ENCODE peak calls at places on chromosomes 6 and 20, in ten cellular contexts. One of them, this sample, is unnamed.

GRCh38 chr20:34181484-34181883 is 59.7 kb upstream of the ASIP start:
- DNase-seq in IMR-90: no peak
- DNase-seq in body of pancreas: no peak
- DNase-seq in A549: no peak
- DNase-seq in tibial nerve: no peak
- DNase-seq in adrenal gland: no peak
- DNase-seq in upper lobe of left lung: no peak
- DNase-seq in NB4: no peak
- DNase-seq in esophagus squamous epithelium: no peak
- DNase-seq in prostate gland: no peak
- DNase-seq in this sample: no peak

GRCh38 chr6:8180327-8181161 is 78.2 kb upstream of the EEF1E1 start:
- DNase-seq in IMR-90: peak
- DNase-seq in body of pancreas: no peak
- DNase-seq in A549: no peak
- DNase-seq in tibial nerve: no peak
- DNase-seq in adrenal gland: no peak
- DNase-seq in upper lobe of left lung: peak
- DNase-seq in NB4: peak
- DNase-seq in esophagus squamous epithelium: no peak
- DNase-seq in prostate gland: no peak
- DNase-seq in this sample: no peak

GRCh38 chr6:25010166-25010565 is 74.4 kb upstream of the RIPOR2 start:
- DNase-seq in IMR-90: no peak
- DNase-seq in body of pancreas: no peak
- DNase-seq in A549: no peak
- DNase-seq in tibial nerve: no peak
- DNase-seq in adrenal gland: no peak
- DNase-seq in upper lobe of left lung: no peak
- DNase-seq in NB4: no peak
- DNase-seq in esophagus squamous epithelium: no peak
- DNase-seq in prostate gland: no peak
- DNase-seq in this sample: no peak

GRCh38 chr6:40887079-40887822 is 151.8 kb downstream of the UNC5CL start:
- DNase-seq in IMR-90: no peak
- DNase-seq in body of pancreas: no peak
- DNase-seq in A549: no peak
- DNase-seq in tibial nerve: no peak
- DNase-seq in adrenal gland: no peak
- DNase-seq in upper lobe of left lung: no peak
- DNase-seq in NB4: no peak
- DNase-seq in esophagus squamous epithelium: no peak
- DNase-seq in prostate gland: no peak
- DNase-seq in this sample: no peak

GRCh38 chr20:46558511-46558959 is 8.1 kb upstream of the OCSTAMP start:
- DNase-seq in IMR-90: peak
- DNase-seq in body of pancreas: peak
- DNase-seq in A549: peak
- DNase-seq in tibial nerve: no peak
- DNase-seq in adrenal gland: peak
- DNase-seq in upper lobe of left lung: no peak
- DNase-seq in NB4: no peak
- DNase-seq in esophagus squamous epithelium: no peak
- DNase-seq in prostate gland: no peak
- DNase-seq in this sample: no peak

GRCh38 chr6:79605061-79605460 is 26.1 kb upstream of the SH3BGRL2 start:
- DNase-seq in IMR-90: peak
- DNase-seq in body of pancreas: no peak
- DNase-seq in A549: no peak
- DNase-seq in tibial nerve: no peak
- DNase-seq in adrenal gland: no peak
- DNase-seq in upper lobe of left lung: no peak
- DNase-seq in NB4: no peak
- DNase-seq in esophagus squamous epithelium: no peak
- DNase-seq in prostate gland: no peak
- DNase-seq in this sample: no peak

GRCh38 chr20:35448788-35449373 is 6.5 kb upstream of the CEP250 start:
- DNase-seq in IMR-90: no peak
- DNase-seq in body of pancreas: no peak
- DNase-seq in A549: no peak
- DNase-seq in tibial nerve: no peak
- DNase-seq in adrenal gland: no peak
- DNase-seq in upper lobe of left lung: no peak
- DNase-seq in NB4: no peak
- DNase-seq in esophagus squamous epithelium: no peak
- DNase-seq in prostate gland: no peak
- DNase-seq in this sample: no peak

GRCh38 chr6:107179004-107179403 is 63.7 kb upstream of the BEND3 start:
- DNase-seq in IMR-90: peak
- DNase-seq in body of pancreas: no peak
- DNase-seq in A549: no peak
- DNase-seq in tibial nerve: no peak
- DNase-seq in adrenal gland: no peak
- DNase-seq in upper lobe of left lung: no peak
- DNase-seq in NB4: peak
- DNase-seq in esophagus squamous epithelium: no peak
- DNase-seq in prostate gland: peak
- DNase-seq in this sample: peak

GRCh38 chr6:42199106-42199981 is 4.6 kb upstream of the GUCA1B start:
- DNase-seq in IMR-90: peak
- DNase-seq in body of pancreas: no peak
- DNase-seq in A549: no peak
- DNase-seq in tibial nerve: no peak
- DNase-seq in adrenal gland: no peak
- DNase-seq in upper lobe of left lung: no peak
- DNase-seq in NB4: no peak
- DNase-seq in esophagus squamous epithelium: no peak
- DNase-seq in prostate gland: no peak
- DNase-seq in this sample: peak

GRCh38 chr20:33865761-33866160 is 54.6 kb downstream of the CHMP4B start:
- DNase-seq in IMR-90: no peak
- DNase-seq in body of pancreas: no peak
- DNase-seq in A549: no peak
- DNase-seq in tibial nerve: no peak
- DNase-seq in adrenal gland: no peak
- DNase-seq in upper lobe of left lung: no peak
- DNase-seq in NB4: no peak
- DNase-seq in esophagus squamous epithelium: no peak
- DNase-seq in prostate gland: no peak
- DNase-seq in this sample: no peak

GRCh38 chr6:81929828-81930227 is 177.3 kb upstream of the TENT5A start:
- DNase-seq in IMR-90: peak
- DNase-seq in body of pancreas: no peak
- DNase-seq in A549: no peak
- DNase-seq in tibial nerve: no peak
- DNase-seq in adrenal gland: no peak
- DNase-seq in upper lobe of left lung: no peak
- DNase-seq in NB4: no peak
- DNase-seq in esophagus squamous epithelium: no peak
- DNase-seq in prostate gland: no peak
- DNase-seq in this sample: no peak

GRCh38 chr6:27684264-27685211 is 211.6 kb upstream of the ZNF184 start:
- DNase-seq in IMR-90: peak
- DNase-seq in body of pancreas: peak
- DNase-seq in A549: peak
- DNase-seq in tibial nerve: no peak
- DNase-seq in adrenal gland: no peak
- DNase-seq in upper lobe of left lung: peak
- DNase-seq in NB4: peak
- DNase-seq in esophagus squamous epithelium: no peak
- DNase-seq in prostate gland: no peak
- DNase-seq in this sample: peak

GRCh38 chr6:143394351-143394750 is 56.1 kb downstream of the ADAT2 start:
- DNase-seq in IMR-90: no peak
- DNase-seq in body of pancreas: no peak
- DNase-seq in A549: no peak
- DNase-seq in tibial nerve: no peak
- DNase-seq in adrenal gland: no peak
- DNase-seq in upper lobe of left lung: no peak
- DNase-seq in NB4: no peak
- DNase-seq in esophagus squamous epithelium: no peak
- DNase-seq in prostate gland: no peak
- DNase-seq in this sample: no peak

DNA sequence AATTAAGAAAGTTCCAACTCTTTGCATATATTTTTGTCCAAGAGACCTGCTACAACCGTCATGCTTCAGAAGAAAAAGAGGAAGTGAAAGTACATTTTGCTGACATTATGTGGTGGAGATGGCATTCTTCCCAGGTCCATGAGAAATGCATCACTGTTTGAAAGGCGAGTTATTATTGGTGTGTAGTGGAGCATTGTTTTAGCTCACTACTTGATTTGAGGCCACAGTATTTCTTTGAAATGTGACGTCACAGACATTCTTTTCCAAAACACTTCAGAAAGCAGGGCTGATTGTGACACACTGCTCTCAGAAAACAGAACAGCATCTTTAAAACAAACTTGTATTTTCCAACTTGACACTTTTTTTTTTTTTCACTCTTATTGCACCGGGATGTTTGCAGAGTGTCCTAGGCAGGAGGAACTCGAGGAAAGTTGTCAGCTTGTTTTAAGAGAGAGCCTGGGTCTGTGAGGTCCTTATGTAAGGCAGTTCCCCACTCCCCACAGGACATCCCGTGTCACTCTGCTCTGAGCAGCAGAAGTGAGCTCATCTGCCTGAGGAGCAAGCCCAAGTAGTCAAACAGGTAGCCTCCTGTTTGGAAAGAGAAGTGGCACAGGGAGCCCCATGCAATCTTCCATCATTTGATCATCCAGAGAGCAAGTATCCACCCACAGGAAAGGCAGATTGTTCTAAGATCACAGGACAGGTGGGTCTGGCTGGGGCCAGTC is 1.1 kb downstream of the SPTLC3 start:
- DNase-seq in IMR-90: peak
- DNase-seq in body of pancreas: peak
- DNase-seq in A549: no peak
- DNase-seq in tibial nerve: no peak
- DNase-seq in adrenal gland: peak
- DNase-seq in upper lobe of left lung: no peak
- DNase-seq in NB4: peak
- DNase-seq in esophagus squamous epithelium: no peak
- DNase-seq in prostate gland: peak
- DNase-seq in this sample: no peak
- TF ChIP-seq POLR2A in IMR-90: no peak
- TF ChIP-seq POLR2A in body of pancreas: no peak
- TF ChIP-seq POLR2A in A549: no peak
- TF ChIP-seq POLR2A in tibial nerve: no peak
- TF ChIP-seq POLR2A in adrenal gland: no peak
- TF ChIP-seq POLR2A in upper lobe of left lung: no peak
- TF ChIP-seq POLR2A in NB4: no peak
- TF ChIP-seq POLR2A in esophagus squamous epithelium: no peak
- TF ChIP-seq POLR2A in prostate gland: no peak
- TF ChIP-seq POLR2A in this sample: no peak

DNA sequence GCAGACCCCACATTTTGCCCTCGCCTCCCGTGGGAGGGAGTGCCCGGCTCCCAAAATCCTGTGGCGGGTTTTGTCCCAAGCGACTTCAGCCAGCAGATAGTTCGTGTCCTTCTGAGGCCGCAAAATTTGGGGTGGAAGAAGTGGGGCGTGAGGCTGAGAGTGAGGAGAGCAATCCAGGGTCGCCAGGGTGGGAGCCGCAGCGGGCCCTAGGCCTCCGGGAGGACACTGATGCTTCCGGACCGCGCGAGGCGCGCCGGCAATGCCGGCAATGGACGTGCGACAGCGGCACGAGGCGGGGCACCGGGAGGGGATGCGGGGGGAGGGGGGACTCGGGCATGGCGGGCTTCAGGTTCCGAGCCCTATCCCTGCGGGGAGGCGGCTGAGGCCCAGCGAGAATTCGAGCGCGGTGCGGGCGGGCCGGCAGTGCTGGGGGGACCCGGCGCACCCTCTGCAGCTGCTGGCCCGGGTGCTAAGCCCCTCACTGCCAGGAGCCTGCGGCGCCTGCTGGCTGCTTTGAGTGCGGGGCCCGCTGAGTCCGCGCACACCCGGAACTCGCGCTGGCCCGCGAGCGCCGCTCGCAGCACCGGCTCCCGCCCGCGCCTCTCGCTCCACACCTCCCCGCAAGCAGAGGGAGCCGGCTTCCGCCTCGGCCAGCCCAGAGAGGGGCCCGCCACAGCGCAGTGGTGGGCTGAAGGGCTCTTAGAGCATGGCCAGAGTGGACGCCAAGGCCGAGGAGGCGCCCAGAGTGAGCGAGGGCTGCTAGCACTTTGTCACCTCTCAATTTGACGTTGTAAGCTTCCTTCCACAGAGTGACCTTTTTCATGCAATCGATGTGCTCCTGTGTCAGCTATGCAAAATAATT is 143.8 kb downstream of the LPA start:
- DNase-seq in IMR-90: peak
- DNase-seq in body of pancreas: peak
- DNase-seq in A549: peak
- DNase-seq in tibial nerve: peak
- DNase-seq in adrenal gland: peak
- DNase-seq in upper lobe of left lung: peak
- DNase-seq in NB4: peak
- DNase-seq in esophagus squamous epithelium: no peak
- DNase-seq in prostate gland: peak
- DNase-seq in this sample: no peak
- TF ChIP-seq POLR2A in IMR-90: no peak
- TF ChIP-seq POLR2A in body of pancreas: peak
- TF ChIP-seq POLR2A in A549: peak
- TF ChIP-seq POLR2A in tibial nerve: no peak
- TF ChIP-seq POLR2A in adrenal gland: no peak
- TF ChIP-seq POLR2A in upper lobe of left lung: no peak
- TF ChIP-seq POLR2A in NB4: peak
- TF ChIP-seq POLR2A in esophagus squamous epithelium: no peak
- TF ChIP-seq POLR2A in prostate gland: no peak
- TF ChIP-seq POLR2A in this sample: no peak

GRCh38 chr6:30686908-30687658 is 638 bp upstream of the PPP1R18 start:
- DNase-seq in IMR-90: peak
- DNase-seq in body of pancreas: peak
- DNase-seq in A549: peak
- DNase-seq in tibial nerve: peak
- DNase-seq in adrenal gland: peak
- DNase-seq in upper lobe of left lung: peak
- DNase-seq in NB4: peak
- DNase-seq in esophagus squamous epithelium: peak
- DNase-seq in prostate gland: peak
- DNase-seq in this sample: peak
- TF ChIP-seq POLR2A in IMR-90: peak
- TF ChIP-seq POLR2A in body of pancreas: peak
- TF ChIP-seq POLR2A in A549: no peak
- TF ChIP-seq POLR2A in tibial nerve: peak
- TF ChIP-seq POLR2A in adrenal gland: peak
- TF ChIP-seq POLR2A in upper lobe of left lung: no peak
- TF ChIP-seq POLR2A in NB4: no peak
- TF ChIP-seq POLR2A in esophagus squamous epithelium: no peak
- TF ChIP-seq POLR2A in prostate gland: peak
- TF ChIP-seq POLR2A in this sample: peak

DNA sequence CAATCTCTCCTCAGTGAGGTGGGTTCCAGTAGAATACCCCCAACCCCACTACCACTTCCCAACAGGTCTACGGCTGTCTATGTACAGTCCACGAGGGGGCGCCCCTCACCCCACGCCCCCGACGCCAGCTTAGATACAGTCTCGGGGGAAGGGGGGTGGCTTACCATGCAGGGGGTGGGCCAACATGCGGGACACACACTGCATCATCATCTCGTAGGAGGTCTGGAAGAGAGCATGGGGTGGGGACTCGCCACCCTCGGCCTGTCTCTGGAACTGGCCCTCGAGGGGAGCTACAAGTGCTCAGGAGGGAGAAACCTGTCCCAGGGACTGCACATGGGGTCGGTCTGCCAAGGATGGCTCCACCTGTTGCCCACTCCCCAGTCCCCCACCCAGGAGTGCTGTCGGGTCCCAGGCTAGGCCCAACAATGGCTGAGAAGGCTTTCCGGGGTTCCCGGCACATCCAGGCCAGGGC is 8.5 kb downstream of the MTCH1 start:
- DNase-seq in IMR-90: no peak
- DNase-seq in body of pancreas: no peak
- DNase-seq in A549: peak
- DNase-seq in tibial nerve: no peak
- DNase-seq in adrenal gland: no peak
- DNase-seq in upper lobe of left lung: peak
- DNase-seq in NB4: peak
- DNase-seq in esophagus squamous epithelium: no peak
- DNase-seq in prostate gland: no peak
- DNase-seq in this sample: peak
- TF ChIP-seq POLR2A in IMR-90: no peak
- TF ChIP-seq POLR2A in body of pancreas: no peak
- TF ChIP-seq POLR2A in A549: no peak
- TF ChIP-seq POLR2A in tibial nerve: no peak
- TF ChIP-seq POLR2A in adrenal gland: no peak
- TF ChIP-seq POLR2A in upper lobe of left lung: no peak
- TF ChIP-seq POLR2A in NB4: no peak
- TF ChIP-seq POLR2A in esophagus squamous epithelium: no peak
- TF ChIP-seq POLR2A in prostate gland: no peak
- TF ChIP-seq POLR2A in this sample: no peak

This sample was measured in erythroblast.